ENCODE peak calls at places on chromosome 16, in four cellular contexts. J is NCI-H2029; T is stimulated activated CD8-positive, alpha-beta memory T cell treated with anti-CD3 and anti-CD28 coated beads, Interleukin-15, amount 100 ng/mL, for 24 hours; O is fibroblast of lung. U is an unnamed sample.

GRCh38 chr16:82715833-82716232 is 89.1 kb downstream of the CDH13 start:
- DNase-seq in J (no peak), T (no peak), O (no peak), U (no peak)

GRCh38 chr16:52372313-52372712 is 174.6 kb downstream of the TOX3 start:
- DNase-seq in J (no peak), T (no peak), O (no peak), U (no peak)

GRCh38 chr16:11871193-11871592 is 19.9 kb upstream of the RSL1D1 start:
- DNase-seq in J (no peak), T (no peak), O (peak; percentile 48), U (no peak)

GRCh38 chr16:89357055-89357454 is 133.3 kb downstream of the ANKRD11 start:
- DNase-seq in J (no peak), T (peak; percentile 24), O (no peak), U (peak; percentile 34)

GRCh38 chr16:85386467-85387170 is 226.5 kb upstream of the GSE1 start:
- DNase-seq in J (no peak), T (no peak), O (no peak), U (no peak)

GRCh38 chr16:64253525-64253924 is 868.3 kb downstream of the CDH11 start:
- DNase-seq in J (no peak), T (no peak), O (no peak), U (no peak)

GRCh38 chr16:64615647-64616280 is 506.1 kb downstream of the CDH11 start:
- DNase-seq in J (no peak), T (no peak), O (peak; percentile 50), U (no peak)

GRCh38 chr16:4214215-4214621 is 27.7 kb downstream of the SRL start:
- DNase-seq in J (no peak), T (no peak), O (peak; percentile 82), U (peak; percentile 98)

GRCh38 chr16:81558444-81559175 is 114.0 kb downstream of the CMIP start:
- DNase-seq in J (peak; percentile 81), T (no peak), O (no peak), U (no peak)

GRCh38 chr16:22141746-22142145 is 20.6 kb upstream of the SDR42E2 start:
- DNase-seq in J (no peak), T (no peak), O (no peak), U (peak; percentile 81)

GRCh38 chr16:87636050-87636684 is 33.9 kb downstream of the JPH3 start:
- DNase-seq in J (peak; percentile 35), T (peak; percentile 42), O (peak; percentile 83), U (peak; percentile 100)

U was measured in osteoblast.